ENCODE peak calls at places on chromosome 9, in five cellular contexts. R, A, B, W and O are unnamed samples.

GRCh38 chr9:113650207-113651131 is 186.9 kb downstream of the RGS3 start:
- DNase-seq in R (peak; percentile 33), A (no peak), B (peak; percentile 42), W (peak; percentile 59), O (no peak)

GRCh38 chr9:105510024-105510423 is 47.9 kb upstream of the FKTN start:
- DNase-seq in R (peak; percentile 47), A (peak; percentile 5), B (no peak), W (no peak), O (no peak)

GRCh38 chr9:90857855-90858254 is 56.2 kb downstream of the SYK start:
- DNase-seq in R (no peak), A (no peak), B (no peak), W (no peak), O (no peak)

GRCh38 chr9:115385383-115386122 is 267.6 kb upstream of the TNC start:
- DNase-seq in R (no peak), A (no peak), B (no peak), W (peak; percentile 17), O (peak; percentile 58)

GRCh38 chr9:82223442-82223841 is 234.9 kb downstream of the SPATA31D1 start:
- DNase-seq in R (no peak), A (no peak), B (no peak), W (no peak), O (no peak)

GRCh38 chr9:108080285-108080684 is 590.7 kb upstream of the KLF4 start:
- DNase-seq in R (no peak), A (no peak), B (no peak), W (no peak), O (no peak)

GRCh38 chr9:13330396-13331004 is 51.0 kb upstream of the MPDZ start:
- DNase-seq in R (no peak), A (no peak), B (no peak), W (peak; percentile 11), O (no peak)

GRCh38 chr9:89920901-89921300 is 316.1 kb downstream of the GADD45G start:
- DNase-seq in R (no peak), A (no peak), B (no peak), W (no peak), O (no peak)

GRCh38 chr9:93679536-93680444 is 103.4 kb downstream of the PHF2 start:
- DNase-seq in R (no peak), A (no peak), B (peak; percentile 33), W (no peak), O (no peak)

GRCh38 chr9:119004618-119004990 is 364.6 kb downstream of the BRINP1 start:
- DNase-seq in R (peak; percentile 82), A (no peak), B (peak; percentile 82), W (no peak), O (no peak)

GRCh38 chr9:17401858-17402257 is 177.0 kb upstream of the SH3GL2 start:
- DNase-seq in R (no peak), A (no peak), B (no peak), W (no peak), O (no peak)

GRCh38 chr9:128683340-128684064 is 5.5 kb upstream of the SET start:
- DNase-seq in R (peak; percentile 76), A (no peak), B (peak; percentile 69), W (peak; percentile 97), O (peak; percentile 93)

GRCh38 chr9:38682713-38683112 is 37.2 kb downstream of the FAM240B start:
- DNase-seq in R (peak; percentile 18), A (peak; percentile 56), B (no peak), W (peak; percentile 76), O (no peak)

GRCh38 chr9:96122756-96123155 is 179.2 kb downstream of the HSD17B3 start:
- DNase-seq in R (peak; percentile 54), A (no peak), B (no peak), W (no peak), O (no peak)

GRCh38 chr9:27701664-27702063 is 128.4 kb upstream of the C9orf72 start:
- DNase-seq in R (no peak), A (no peak), B (no peak), W (no peak), O (no peak)

GRCh38 chr9:124449381-124450151 is 685 bp upstream of the ADGRD2 start:
- DNase-seq in R (no peak), A (no peak), B (no peak), W (no peak), O (no peak)

GRCh38 chr9:89742660-89743059 is 137.8 kb downstream of the GADD45G start:
- DNase-seq in R (no peak), A (no peak), B (no peak), W (no peak), O (no peak)

GRCh38 chr9:94269264-94269663 is 10.2 kb downstream of the ZNF169 start:
- DNase-seq in R (no peak), A (no peak), B (no peak), W (no peak), O (no peak)

GRCh38 chr9:2465921-2466460 is 155.6 kb upstream of the VLDLR start:
- DNase-seq in R (no peak), A (no peak), B (no peak), W (peak; percentile 33), O (peak; percentile 49)

GRCh38 chr9:546797-547223 is 294.7 kb upstream of the DMRT1 start:
- DNase-seq in R (peak; percentile 21), A (no peak), B (no peak), W (peak; percentile 67), O (peak; percentile 58)

GRCh38 chr9:136529516-136530471 is 16.1 kb downstream of the NOTCH1 start:
- DNase-seq in R (no peak), A (no peak), B (no peak), W (peak; percentile 68), O (no peak)